ENCODE peak calls at places on chromosomes 2 and 18, in five cellular contexts. L, P, Z, T and O are unnamed samples.

GRCh38 chr18:74373428-74373827 is 57.8 kb downstream of the C18orf63 start:
- DNase-seq in L (no peak), T (no peak), Z (no peak), P (no peak), O (no peak)

GRCh38 chr2:210445116-210445707 is 31.3 kb downstream of the LANCL1 start:
- DNase-seq in L (peak), P (no peak), T (peak), Z (no peak), O (no peak)

GRCh38 chr2:216341151-216341550 is 31.1 kb downstream of the MARCHF4 start:
- DNase-seq in Z (no peak), T (no peak), P (no peak), L (no peak), O (no peak)

GRCh38 chr2:70922591-70923234 is 13.0 kb upstream of the ATP6V1B1 start:
- DNase-seq in T (no peak), L (no peak), Z (no peak), P (peak), O (no peak)

GRCh38 chr18:40904295-40904694 is 1050.7 kb upstream of the PIK3C3 start:
- DNase-seq in P (no peak), Z (no peak), T (no peak), L (no peak), O (no peak)

GRCh38 chr2:78162202-78162601 is 640.0 kb upstream of the LRRTM4 start:
- DNase-seq in L (no peak), T (no peak), P (no peak), Z (no peak), O (no peak)

GRCh38 chr2:234996041-234996440 is 44.2 kb downstream of the SH3BP4 start:
- DNase-seq in T (no peak), P (no peak), Z (no peak), L (no peak), O (no peak)

GRCh38 chr2:66437055-66437454 is 2.1 kb downstream of the MEIS1 start:
- DNase-seq in T (no peak), L (no peak), Z (no peak), P (no peak), O (no peak)

GRCh38 chr2:126801473-126801872 is 97.2 kb upstream of the TEX51 start:
- DNase-seq in L (no peak), T (no peak), P (peak), Z (no peak), O (no peak)

GRCh38 chr2:104758199-104758620 is 95.7 kb upstream of the POU3F3 start:
- DNase-seq in P (no peak), L (peak), Z (no peak), T (no peak), O (no peak)

GRCh38 chr2:135744761-135745314 is 3.2 kb downstream of the UBXN4 start:
- DNase-seq in P (no peak), T (peak), Z (no peak), L (peak), O (no peak)

GRCh38 chr2:42792583-42793313 is at the start of gene HAAO:
- DNase-seq in L (no peak), P (no peak), T (no peak), Z (no peak), O (no peak)

GRCh38 chr18:1663879-1664705 is 759.4 kb downstream of the ADCYAP1 start:
- DNase-seq in L (peak), T (no peak), P (peak), Z (no peak), O (no peak)

GRCh38 chr2:98242006-98242405 is 104.2 kb upstream of the CNGA3 start:
- DNase-seq in Z (no peak), P (no peak), L (no peak), T (no peak), O (no peak)